ENCODE peak calls at places on chromosomes 13 and 19, in five cellular contexts. E, K, L, V and Z are unnamed samples.

GRCh38 chr13:111488466-111489132 is 168.2 kb downstream of the TEX29 start:
- DNase-seq in E (no peak), K (no peak), L (no peak), V (no peak), Z (no peak)

GRCh38 chr13:79680485-79680884 is 199.5 kb downstream of the NDFIP2 start:
- DNase-seq in E (no peak), K (no peak), L (no peak), V (no peak), Z (no peak)

GRCh38 chr13:43924549-43925245 is 45.0 kb downstream of the LACC1 start:
- DNase-seq in E (no peak), K (no peak), L (no peak), V (no peak), Z (no peak)

GRCh38 chr19:4186087-4186993 is 3.9 kb downstream of the ANKRD24 start:
- DNase-seq in E (no peak), K (peak; percentile 92), L (peak; percentile 84), V (peak; percentile 77), Z (no peak)

GRCh38 chr19:19538077-19538764 is at the start of gene CILP2:
- DNase-seq in E (no peak), K (no peak), L (no peak), V (no peak), Z (no peak)

GRCh38 chr13:29924482-29924884 is 74.1 kb upstream of the UBL3 start:
- DNase-seq in E (no peak), K (no peak), L (no peak), V (peak; percentile 75), Z (no peak)

GRCh38 chr13:47908200-47908902 is 92.7 kb downstream of the SUCLA2 start:
- DNase-seq in E (no peak), K (no peak), L (no peak), V (peak; percentile 94), Z (no peak)

GRCh38 chr19:46717716-46718143 is 816 bp upstream of the PRKD2 start:
- DNase-seq in E (no peak), K (no peak), L (no peak), V (no peak), Z (no peak)

GRCh38 chr19:19418548-19419260 is 13.2 kb downstream of the GATAD2A start:
- DNase-seq in E (no peak), K (no peak), L (no peak), V (no peak), Z (no peak)

GRCh38 chr13:108962652-108963051 is 333.2 kb downstream of the MYO16 start:
- DNase-seq in E (no peak), K (no peak), L (no peak), V (no peak), Z (no peak)

GRCh38 chr19:4456843-4457653 is 546 bp downstream of the UBXN6 start:
- DNase-seq in E (no peak), K (peak; percentile 47), L (no peak), V (peak; percentile 78), Z (no peak)

GRCh38 chr19:1269478-1270167 is 491 bp downstream of the CIRBP start:
- DNase-seq in E (peak; percentile 77), K (peak; percentile 89), L (peak; percentile 89), V (peak; percentile 82), Z (no peak)

GRCh38 chr19:18364826-18365528 is 21.0 kb upstream of the GDF15 start:
- DNase-seq in E (no peak), K (no peak), L (peak; percentile 75), V (peak; percentile 100), Z (peak; percentile 53)

GRCh38 chr13:114067381-114067885 is 65.0 kb downstream of the RASA3 start:
- DNase-seq in E (no peak), K (peak; percentile 49), L (no peak), V (no peak), Z (no peak)

GRCh38 chr13:48862572-48862971 is 113.1 kb upstream of the FNDC3A start:
- DNase-seq in E (no peak), K (no peak), L (no peak), V (peak; percentile 39), Z (no peak)

GRCh38 chr13:111313911-111314425 is 6.5 kb upstream of the TEX29 start:
- DNase-seq in E (no peak), K (no peak), L (no peak), V (no peak), Z (no peak)

GRCh38 chr13:80011448-80012212 is 329.3 kb downstream of the SPRY2 start:
- DNase-seq in E (no peak), K (no peak), L (no peak), V (peak; percentile 32), Z (no peak)

GRCh38 chr19:45790942-45791341 is 1.7 kb downstream of the DMWD start:
- DNase-seq in E (no peak), K (no peak), L (no peak), V (no peak), Z (no peak)

GRCh38 chr13:23552661-23553060 is 17.6 kb upstream of the TNFRSF19 start:
- DNase-seq in E (no peak), K (no peak), L (no peak), V (no peak), Z (no peak)

GRCh38 chr19:5627395-5627904 is 4.6 kb downstream of the SAFB start:
- DNase-seq in E (no peak), K (peak; percentile 58), L (no peak), V (peak; percentile 43), Z (no peak)

GRCh38 chr13:99265162-99265822 is 7.1 kb upstream of the GPR18 start:
- DNase-seq in E (no peak), K (peak; percentile 54), L (no peak), V (no peak), Z (no peak)

GRCh38 chr13:79456656-79457365 is 24.1 kb upstream of the NDFIP2 start:
- DNase-seq in E (no peak), K (no peak), L (no peak), V (no peak), Z (no peak)

GRCh38 chr13:76644906-76645305 is 241.3 kb downstream of the KCTD12 start:
- DNase-seq in E (no peak), K (no peak), L (no peak), V (no peak), Z (no peak)

GRCh38 chr13:100875392-100876043 is 200.9 kb upstream of the TMTC4 start:
- DNase-seq in E (no peak), K (no peak), L (no peak), V (peak; percentile 97), Z (no peak)

GRCh38 chr19:33547676-33548075 is 26.1 kb upstream of the PEPD start:
- DNase-seq in E (no peak), K (no peak), L (no peak), V (no peak), Z (no peak)

GRCh38 chr19:13091400-13092161 is 11.1 kb downstream of the LYL1 start:
- DNase-seq in E (peak; percentile 57), K (no peak), L (no peak), V (peak; percentile 86), Z (no peak)

GRCh38 chr19:33429891-33430673 is 56.6 kb downstream of the CEBPG start:
- DNase-seq in E (no peak), K (no peak), L (peak; percentile 33), V (no peak), Z (no peak)

GRCh38 chr19:8571006-8571411 is 6.2 kb downstream of the MYO1F start:
- DNase-seq in E (no peak), K (peak; percentile 38), L (no peak), V (peak; percentile 73), Z (no peak)

GRCh38 chr19:4575267-4575793 is 15.8 kb upstream of the SEMA6B start:
- DNase-seq in E (no peak), K (no peak), L (no peak), V (peak; percentile 99), Z (peak; percentile 83)

GRCh38 chr19:49514151-49514550 is 1.7 kb downstream of the FCGRT start:
- DNase-seq in E (no peak), K (no peak), L (no peak), V (no peak), Z (no peak)